ENCODE peak calls at places on chromosomes 5 and 9, in nine cellular contexts. X is osteoblast, O is PC-3, N is cardiac muscle cell, A is A549, Y is GM12865, E is sigmoid colon, Z is tibial artery, M is HFF-Myc. W is an unnamed sample.

GRCh38 chr5:4640793-4641192 is 499.3 kb upstream of the ADAMTS16 start:
- DNase-seq in X (no peak), O (no peak), N (peak; percentile 54), A (no peak), Y (no peak), E (no peak), Z (no peak), M (no peak), W (no peak)

GRCh38 chr9:104927216-104927911 is 591 bp downstream of the ABCA1 start:
- DNase-seq in X (peak; percentile 81), O (peak; percentile 39), N (peak; percentile 55), A (peak; percentile 48), Y (peak; percentile 36), E (peak; percentile 77), Z (peak; percentile 51), M (no peak), W (no peak)

GRCh38 chr5:93621340-93621872 is 38.4 kb downstream of the NR2F1 start:
- DNase-seq in X (peak; percentile 95), O (peak; percentile 50), N (no peak), A (peak; percentile 64), Y (no peak), E (peak; percentile 89), Z (peak; percentile 59), M (no peak), W (peak; percentile 15)

GRCh38 chr5:14142856-14143508 is at the start of gene TRIO:
- DNase-seq in X (peak; percentile 99), O (peak; percentile 97), N (peak; percentile 93), A (peak; percentile 92), Y (peak; percentile 85), E (peak; percentile 96), Z (peak; percentile 91), M (peak; percentile 76), W (peak; percentile 71)

GRCh38 chr5:16980983-16981382 is 44.9 kb upstream of the MYO10 start:
- DNase-seq in X (peak; percentile 51), O (peak; percentile 46), N (no peak), A (no peak), Y (no peak), E (no peak), Z (no peak), M (no peak), W (no peak)

GRCh38 chr5:171442287-171443042 is 23.0 kb downstream of the FGF18 start:
- DNase-seq in X (no peak), O (no peak), N (no peak), A (no peak), Y (peak; percentile 15), E (no peak), Z (no peak), M (no peak), W (no peak)

GRCh38 chr9:27528886-27529315 is 713 bp downstream of the MOB3B start:
- DNase-seq in X (peak; percentile 80), O (no peak), N (peak; percentile 56), A (peak; percentile 52), Y (peak; percentile 56), E (peak; percentile 87), Z (peak; percentile 52), M (no peak), W (no peak)

GRCh38 chr5:81971694-81972495 is at the start of gene ATG10:
- DNase-seq in X (peak; percentile 99), O (peak; percentile 88), N (peak; percentile 97), A (peak; percentile 91), Y (peak; percentile 95), E (peak; percentile 96), Z (peak; percentile 87), M (peak; percentile 54), W (peak; percentile 46)

GRCh38 chr9:15357050-15357653 is 50.1 kb upstream of the TTC39B start:
- DNase-seq in X (peak; percentile 6), O (no peak), N (no peak), A (no peak), Y (peak; percentile 54), E (no peak), Z (no peak), M (no peak), W (no peak)

GRCh38 chr5:146789712-146790660 is 88.6 kb downstream of the PPP2R2B start:
- DNase-seq in X (no peak), O (no peak), N (no peak), A (no peak), Y (no peak), E (no peak), Z (no peak), M (no peak), W (no peak)

GRCh38 chr5:138458856-138459255 is 6.4 kb upstream of the EGR1 start:
- DNase-seq in X (no peak), O (no peak), N (no peak), A (no peak), Y (no peak), E (no peak), Z (no peak), M (no peak), W (no peak)

GRCh38 chr5:133817456-133817855 is 151.0 kb downstream of the C5orf15 start:
- DNase-seq in X (no peak), O (no peak), N (no peak), A (no peak), Y (no peak), E (no peak), Z (no peak), M (no peak), W (no peak)

GRCh38 chr9:15469406-15469805 is 41.4 kb downstream of the PSIP1 start:
- DNase-seq in X (no peak), O (no peak), N (no peak), A (no peak), Y (no peak), E (no peak), Z (no peak), M (peak; percentile 1), W (no peak)

GRCh38 chr5:176829320-176829719 is 19.0 kb downstream of the UNC5A start:
- DNase-seq in X (no peak), O (no peak), N (no peak), A (no peak), Y (no peak), E (no peak), Z (no peak), M (no peak), W (no peak)

GRCh38 chr5:90866915-90867715 is 308.5 kb downstream of the ADGRV1 start:
- DNase-seq in X (no peak), O (no peak), N (no peak), A (no peak), Y (no peak), E (no peak), Z (no peak), M (no peak), W (no peak)

DNA sequence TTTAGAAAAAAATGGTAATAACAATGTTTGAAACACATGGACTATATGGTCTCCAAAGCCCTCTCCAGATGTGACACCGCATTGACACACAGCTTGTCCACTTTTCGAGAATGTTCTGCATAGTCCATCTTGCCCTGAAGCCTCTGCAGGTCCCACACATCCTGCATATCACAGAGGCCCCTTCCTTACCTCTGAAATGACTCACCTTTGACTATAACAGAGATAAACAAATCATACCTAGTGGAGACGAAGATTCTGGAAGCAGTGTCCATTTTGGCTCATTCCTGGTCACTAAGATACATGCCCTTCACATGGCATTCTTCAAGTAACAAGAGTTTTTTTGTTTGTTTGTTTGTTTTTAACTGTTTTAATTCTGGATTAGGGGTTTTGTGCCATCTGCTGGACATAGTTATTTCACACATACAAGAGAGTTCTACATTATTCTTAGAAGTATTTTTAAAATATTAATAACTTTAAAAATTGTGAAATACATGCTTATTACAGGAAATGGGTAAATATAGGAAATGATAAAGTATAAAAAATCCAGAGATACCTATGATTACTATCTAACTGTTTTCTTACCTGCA is 5.1 kb downstream of the ARL14EPL start:
- DNase-seq in X (no peak), O (peak; percentile 42), N (no peak), A (no peak), Y (peak; percentile 22), E (no peak), Z (no peak), M (no peak), W (no peak)
- TF ChIP-seq CTCF in X (peak; percentile 34), O (peak; percentile 34), N (peak; percentile 26), A (peak; percentile 25), Y (no peak), E (no peak), Z (no peak), M (no peak), W (no peak)

GRCh38 chr5:67676863-67677262 is 480.3 kb upstream of the CD180 start:
- DNase-seq in X (no peak), O (no peak), N (no peak), A (no peak), Y (no peak), E (no peak), Z (no peak), M (no peak), W (no peak)

GRCh38 chr5:67677422-67677970 is 480.9 kb upstream of the CD180 start:
- DNase-seq in X (no peak), O (no peak), N (peak; percentile 31), A (no peak), Y (no peak), E (no peak), Z (no peak), M (no peak), W (no peak)

GRCh38 chr5:67680109-67680508 is 483.5 kb upstream of the CD180 start:
- DNase-seq in X (no peak), O (no peak), N (no peak), A (no peak), Y (no peak), E (no peak), Z (no peak), M (no peak), W (no peak)

GRCh38 chr5:67679184-67679855 is 482.7 kb upstream of the CD180 start:
- DNase-seq in X (no peak), O (no peak), N (no peak), A (no peak), Y (no peak), E (no peak), Z (no peak), M (no peak), W (no peak)

GRCh38 chr5:67678594-67678993 is 482.0 kb upstream of the CD180 start:
- DNase-seq in X (no peak), O (no peak), N (no peak), A (no peak), Y (no peak), E (no peak), Z (no peak), M (no peak), W (no peak)
- H3K4me3 ChIP-seq in X (no peak overlapping the region), O (no peak overlapping the region), N (no peak overlapping the region), A (no peak overlapping the region), Y (no peak overlapping the region), E (no peak overlapping the region), Z (no peak overlapping the region), M (no peak overlapping the region), W (no peak overlapping the region)

GRCh38 chr9:136098844-136099243 is 3.8 kb upstream of the NACC2 start:
- DNase-seq in X (peak; percentile 92), O (no peak), N (no peak), A (no peak), Y (no peak), E (no peak), Z (no peak), M (no peak), W (no peak)
- TF ChIP-seq CTCF in X (no peak), O (no peak), N (peak; percentile 8), A (no peak), Y (no peak), E (no peak), Z (no peak), M (no peak), W (no peak)

DNA sequence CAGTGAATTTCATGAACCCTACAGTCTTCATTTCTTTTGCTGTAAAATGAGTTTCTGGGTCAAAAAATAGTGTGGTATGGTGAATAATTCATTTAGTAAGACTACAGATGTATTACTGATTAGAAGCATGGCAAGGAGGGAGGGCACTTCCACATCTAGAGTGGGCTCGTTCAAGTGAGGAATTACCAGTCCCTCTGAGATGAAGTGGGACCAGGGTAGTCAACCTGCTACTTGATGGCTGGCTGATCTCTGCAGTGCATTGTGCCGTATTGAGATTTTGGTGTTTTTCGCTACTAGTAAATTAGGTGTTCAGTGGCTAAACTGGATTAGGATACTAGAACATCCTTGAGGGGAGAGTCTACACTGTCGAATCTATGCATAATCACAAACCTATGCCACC is 10.8 kb downstream of the CDC37L1 start:
- DNase-seq in X (no peak), O (no peak), N (no peak), A (no peak), Y (peak; percentile 56), E (no peak), Z (no peak), M (no peak), W (no peak)
- H3K4me3 ChIP-seq in X (no peak overlapping the region), O (no peak overlapping the region), N (no peak overlapping the region), A (no peak overlapping the region), Y (no peak overlapping the region), E (no peak overlapping the region), Z (no peak overlapping the region), M (no peak overlapping the region), W (peak overlapping the region; percentile 31)

W was measured in thoracic aorta.